ENCODE peak calls at places on chromosome 5, in four cellular contexts. One of them, this sample, is unnamed.

GRCh38 chr5:144318011-144318410 is 147.3 kb downstream of the KCTD16 start:
- DNase-seq in GM12878: no peak
- DNase-seq in SK-N-SH: no peak
- DNase-seq in HepG2: no peak
- DNase-seq in this sample: no peak

GRCh38 chr5:34582364-34582763 is 73.8 kb upstream of the RAI14 start:
- DNase-seq in HepG2: no peak
- DNase-seq in GM12878: no peak
- DNase-seq in SK-N-SH: no peak
- DNase-seq in this sample: no peak

GRCh38 chr5:40784027-40784653 is 14.0 kb downstream of the PRKAA1 start:
- DNase-seq in HepG2: peak; percentile 92
- DNase-seq in GM12878: no peak
- DNase-seq in SK-N-SH: no peak
- DNase-seq in this sample: peak; percentile 56

GRCh38 chr5:30781642-30782041 is 411.8 kb upstream of the CDH6 start:
- DNase-seq in GM12878: no peak
- DNase-seq in SK-N-SH: no peak
- DNase-seq in HepG2: no peak
- DNase-seq in this sample: no peak

GRCh38 chr5:79771387-79771786 is 81.8 kb downstream of the CMYA5 start:
- DNase-seq in GM12878: no peak
- DNase-seq in HepG2: no peak
- DNase-seq in SK-N-SH: no peak
- DNase-seq in this sample: no peak

GRCh38 chr5:1396029-1396816 is 49.0 kb downstream of the SLC6A3 start:
- DNase-seq in SK-N-SH: no peak
- DNase-seq in GM12878: no peak
- DNase-seq in HepG2: no peak
- DNase-seq in this sample: no peak

GRCh38 chr5:65359569-65359968 is 122.2 kb downstream of the ADAMTS6 start:
- DNase-seq in GM12878: no peak
- DNase-seq in HepG2: no peak
- DNase-seq in SK-N-SH: no peak
- DNase-seq in this sample: no peak

GRCh38 chr5:76714771-76715483 is 999 bp upstream of the F2R start:
- DNase-seq in GM12878: no peak
- DNase-seq in SK-N-SH: peak; percentile 68
- DNase-seq in HepG2: no peak
- DNase-seq in this sample: no peak

GRCh38 chr5:95989283-95990048 is 27.8 kb upstream of the ELL2 start:
- DNase-seq in HepG2: no peak
- DNase-seq in GM12878: no peak
- DNase-seq in SK-N-SH: no peak
- DNase-seq in this sample: no peak

GRCh38 chr5:7495133-7495521 is 99.2 kb downstream of the ADCY2 start:
- DNase-seq in HepG2: no peak
- DNase-seq in SK-N-SH: no peak
- DNase-seq in GM12878: no peak
- DNase-seq in this sample: no peak

GRCh38 chr5:127088226-127088625 is 14.9 kb upstream of the C5orf63 start:
- DNase-seq in HepG2: no peak
- DNase-seq in GM12878: no peak
- DNase-seq in SK-N-SH: no peak
- DNase-seq in this sample: peak; percentile 13

GRCh38 chr5:34913072-34913471 is 2.2 kb downstream of the RAD1 start:
- DNase-seq in HepG2: no peak
- DNase-seq in GM12878: no peak
- DNase-seq in SK-N-SH: no peak
- DNase-seq in this sample: no peak

GRCh38 chr5:138975098-138975847 is 100.1 kb upstream of the LRRTM2 start:
- DNase-seq in SK-N-SH: no peak
- DNase-seq in HepG2: no peak
- DNase-seq in GM12878: no peak
- DNase-seq in this sample: no peak

GRCh38 chr5:135050244-135050767 is 16.3 kb upstream of the PITX1 start:
- DNase-seq in SK-N-SH: peak; percentile 52
- DNase-seq in HepG2: no peak
- DNase-seq in GM12878: no peak
- DNase-seq in this sample: no peak

GRCh38 chr5:165783024-165783423 is 2277.6 kb downstream of the MAT2B start:
- DNase-seq in SK-N-SH: no peak
- DNase-seq in GM12878: no peak
- DNase-seq in HepG2: no peak
- DNase-seq in this sample: no peak

GRCh38 chr5:75364571-75365280 is 27.7 kb downstream of the HMGCR start:
- DNase-seq in HepG2: no peak
- DNase-seq in SK-N-SH: no peak
- DNase-seq in GM12878: no peak
- DNase-seq in this sample: no peak

GRCh38 chr5:378301-378891 is 56.9 kb downstream of the AHRR start:
- DNase-seq in GM12878: no peak
- DNase-seq in SK-N-SH: peak; percentile 4
- DNase-seq in HepG2: no peak
- DNase-seq in this sample: no peak

GRCh38 chr5:39400711-39401385 is 23.9 kb downstream of the DAB2 start:
- DNase-seq in HepG2: peak; percentile 24
- DNase-seq in GM12878: no peak
- DNase-seq in SK-N-SH: no peak
- DNase-seq in this sample: no peak

GRCh38 chr5:10233505-10233904 is 16.2 kb downstream of the ATPSCKMT start:
- DNase-seq in GM12878: no peak
- DNase-seq in HepG2: peak; percentile 37
- DNase-seq in SK-N-SH: peak; percentile 74
- DNase-seq in this sample: peak; percentile 79

GRCh38 chr5:73232266-73233041 is 59.5 kb downstream of the TMEM174 start:
- DNase-seq in SK-N-SH: peak; percentile 44
- DNase-seq in GM12878: no peak
- DNase-seq in HepG2: no peak
- DNase-seq in this sample: no peak

DNA sequence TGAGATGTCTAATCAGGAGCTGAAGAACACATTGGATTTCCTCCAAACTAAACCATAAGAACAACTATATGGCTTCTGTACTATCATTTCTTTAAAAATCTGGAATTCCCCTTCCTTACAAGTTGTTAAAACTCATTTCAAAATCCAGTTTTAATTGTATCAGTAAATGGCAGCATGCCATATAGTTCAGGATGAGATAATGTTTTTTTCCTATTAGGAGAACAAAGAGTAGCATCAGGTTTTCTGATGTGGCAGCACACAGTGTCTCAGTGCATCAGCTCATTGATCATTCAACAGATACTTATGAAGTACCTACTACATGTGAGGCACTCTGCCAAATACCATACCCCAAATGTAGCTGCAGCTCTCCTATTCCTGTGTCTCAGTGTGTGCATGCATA is 161.1 kb downstream of the EPB41L4A start:
- DNase-seq in HepG2: no peak
- DNase-seq in SK-N-SH: no peak
- DNase-seq in GM12878: no peak
- DNase-seq in this sample: no peak
- TF ChIP-seq PBX3 in HepG2: no peak
- TF ChIP-seq PBX3 in SK-N-SH: no peak
- TF ChIP-seq PBX3 in GM12878: no peak
- TF ChIP-seq PBX3 in this sample: no peak

GRCh38 chr5:52607425-52607824 is 180.3 kb upstream of the ITGA1 start:
- DNase-seq in SK-N-SH: no peak
- DNase-seq in HepG2: no peak
- DNase-seq in GM12878: no peak
- DNase-seq in this sample: no peak

GRCh38 chr5:52605992-52606321 is 181.8 kb upstream of the ITGA1 start:
- DNase-seq in GM12878: no peak
- DNase-seq in SK-N-SH: peak; percentile 4
- DNase-seq in HepG2: no peak
- DNase-seq in this sample: no peak

GRCh38 chr5:52605317-52605991 is 182.3 kb upstream of the ITGA1 start:
- DNase-seq in GM12878: no peak
- DNase-seq in SK-N-SH: no peak
- DNase-seq in HepG2: no peak
- DNase-seq in this sample: no peak

GRCh38 chr5:52604151-52604550 is 183.6 kb upstream of the ITGA1 start:
- DNase-seq in HepG2: no peak
- DNase-seq in SK-N-SH: no peak
- DNase-seq in GM12878: no peak
- DNase-seq in this sample: no peak

DNA sequence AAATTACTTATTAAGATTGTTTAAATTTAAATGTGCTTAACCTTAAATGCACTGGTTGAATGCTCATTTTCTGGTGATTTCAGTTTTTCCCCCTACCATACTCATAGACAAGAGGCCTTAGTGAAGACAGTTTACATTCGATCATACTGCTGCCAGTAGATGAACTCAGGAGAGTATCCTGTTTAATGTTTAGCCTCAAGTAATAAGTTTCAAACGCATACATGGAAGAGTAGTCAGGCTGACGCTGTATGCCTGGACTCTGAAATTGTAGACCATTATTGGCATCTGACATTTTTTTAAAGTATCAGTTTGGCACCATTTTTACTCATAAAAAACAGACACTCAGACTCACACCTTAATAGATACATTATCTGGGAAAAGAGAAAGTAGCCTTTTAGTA is 184.0 kb upstream of the ITGA1 start:
- DNase-seq in HepG2: no peak
- DNase-seq in GM12878: no peak
- DNase-seq in SK-N-SH: no peak
- DNase-seq in this sample: no peak
- TF ChIP-seq RFX5 in HepG2: no peak
- TF ChIP-seq RFX5 in GM12878: no peak
- TF ChIP-seq RFX5 in SK-N-SH: no peak
- TF ChIP-seq RFX5 in this sample: no peak

DNA sequence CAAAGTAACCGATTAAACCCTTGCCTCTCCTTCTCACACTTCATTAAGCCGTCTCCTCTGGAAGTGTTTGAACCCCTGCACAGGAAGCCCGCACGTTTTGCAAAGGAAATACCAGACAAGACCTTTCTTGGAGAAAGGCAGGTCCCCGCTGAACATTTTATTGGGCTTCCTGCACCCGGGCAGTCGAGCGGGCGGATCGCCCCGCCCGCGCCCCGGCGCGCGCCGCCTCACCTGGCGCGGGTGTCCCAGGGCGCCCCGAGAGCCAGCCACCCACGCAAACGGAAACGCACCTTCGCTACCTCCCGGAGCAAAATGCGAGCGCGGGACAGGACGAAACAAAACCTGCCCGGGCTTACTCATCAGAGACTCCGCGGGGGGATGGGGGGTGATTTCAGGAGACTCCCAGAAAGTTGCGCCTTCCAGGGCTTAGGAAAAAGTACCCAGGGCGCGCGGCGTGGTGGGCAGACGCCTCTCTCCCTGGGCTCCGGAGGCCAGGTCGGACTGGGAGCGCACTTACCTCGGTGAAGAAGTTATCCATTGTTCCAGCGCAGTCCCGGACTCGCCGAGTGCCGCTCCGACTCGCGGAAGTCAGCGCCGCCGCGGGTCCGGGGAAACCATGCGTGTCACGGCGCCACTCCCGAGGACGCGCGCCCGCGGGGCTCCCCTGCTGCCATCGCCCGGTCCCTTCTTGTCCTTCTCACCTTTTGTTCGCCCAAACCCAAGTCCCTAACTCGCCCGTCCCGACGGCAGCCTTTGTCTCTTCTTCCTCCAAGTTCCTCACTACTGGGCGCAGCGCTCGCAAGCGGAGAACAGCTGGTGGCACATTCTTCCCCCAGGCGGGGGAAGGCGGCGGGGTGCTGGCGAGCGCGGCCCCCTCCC is 578 bp downstream of the MYO10 start:
- DNase-seq in GM12878: no peak
- DNase-seq in SK-N-SH: peak; percentile 54
- DNase-seq in HepG2: no peak
- DNase-seq in this sample: peak; percentile 41
- TF ChIP-seq PBX3 in GM12878: no peak
- TF ChIP-seq PBX3 in SK-N-SH: no peak
- TF ChIP-seq PBX3 in HepG2: no peak
- TF ChIP-seq PBX3 in this sample: no peak

GRCh38 chr5:78157001-78157400 is 137.5 kb downstream of the AP3B1 start:
- DNase-seq in GM12878: no peak
- DNase-seq in HepG2: no peak
- DNase-seq in SK-N-SH: no peak
- DNase-seq in this sample: no peak

DNA sequence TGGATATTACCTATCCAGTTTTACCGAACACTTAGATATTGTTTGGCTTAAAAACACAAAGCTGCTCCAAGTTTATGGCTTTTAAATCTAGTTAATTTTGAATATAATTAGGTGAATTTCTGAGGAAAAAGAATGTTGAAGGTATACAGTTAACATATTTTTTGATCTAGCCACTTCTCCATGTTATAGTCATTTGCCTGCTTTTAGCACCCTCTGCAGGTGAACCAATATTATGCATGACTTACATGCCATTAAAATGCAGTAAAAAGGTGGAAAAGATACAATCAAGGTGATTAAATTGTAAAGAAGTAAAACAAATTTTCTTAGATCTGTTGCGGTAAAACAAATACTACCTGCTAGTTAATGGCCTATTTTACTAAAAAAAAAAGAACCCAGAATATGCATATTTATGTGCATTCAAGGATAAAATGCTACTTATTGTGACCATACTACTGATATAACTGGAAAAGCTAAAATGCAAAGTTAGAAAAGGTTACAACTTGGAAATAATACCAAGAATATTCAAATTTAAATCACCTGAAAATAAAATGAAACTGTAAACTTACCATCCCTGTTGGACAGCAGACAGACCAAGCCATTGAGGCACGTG is 132.1 kb downstream of the AP3B1 start:
- DNase-seq in HepG2: peak; percentile 13
- DNase-seq in SK-N-SH: peak; percentile 37
- DNase-seq in GM12878: no peak
- DNase-seq in this sample: peak; percentile 57
- TF ChIP-seq RFX5 in HepG2: no peak
- TF ChIP-seq RFX5 in SK-N-SH: no peak
- TF ChIP-seq RFX5 in GM12878: no peak
- TF ChIP-seq RFX5 in this sample: no peak

GRCh38 chr5:140341591-140341990 is 4.8 kb downstream of the HBEGF start:
- DNase-seq in GM12878: no peak
- DNase-seq in HepG2: no peak
- DNase-seq in SK-N-SH: no peak
- DNase-seq in this sample: no peak
- TF ChIP-seq PBX3 in GM12878: no peak
- TF ChIP-seq PBX3 in HepG2: no peak
- TF ChIP-seq PBX3 in SK-N-SH: no peak
- TF ChIP-seq PBX3 in this sample: no peak

GRCh38 chr5:161400583-161400982 is 145.9 kb downstream of the GABRB2 start:
- DNase-seq in GM12878: no peak
- DNase-seq in SK-N-SH: no peak
- DNase-seq in HepG2: no peak
- DNase-seq in this sample: no peak
- TF ChIP-seq RFX5 in GM12878: no peak
- TF ChIP-seq RFX5 in SK-N-SH: no peak
- TF ChIP-seq RFX5 in HepG2: no peak
- TF ChIP-seq RFX5 in this sample: no peak

This sample was measured in A549.